ENCODE peak calls at places on chromosome 13, in six cellular contexts. K is choroid plexus epithelial cell, C is ovary, B is NCI-H1436, W is pancreas, E is adrenal gland. S is an unnamed sample.

GRCh38 chr13:41905600-41906254 is 55.2 kb downstream of the VWA8 start:
- DNase-seq in W (no peak), C (no peak), E (no peak), B (peak), K (peak), S (peak)

GRCh38 chr13:60590775-60591174 is 193.8 kb downstream of the TDRD3 start:
- DNase-seq in C (no peak), K (no peak), E (no peak), B (no peak), W (no peak), S (no peak)

GRCh38 chr13:98853791-98854191 is 101.3 kb upstream of the SLC15A1 start:
- DNase-seq in E (no peak), B (no peak), K (peak), W (no peak), C (no peak), S (no peak)

GRCh38 chr13:46386426-46386995 is 541 bp downstream of the RUBCNL start:
- DNase-seq in C (no peak), W (no peak), E (no peak), B (no peak), K (no peak), S (no peak)

GRCh38 chr13:20588529-20589110 is 21.7 kb downstream of the IFT88 start:
- DNase-seq in E (no peak), K (no peak), B (no peak), C (no peak), W (no peak), S (no peak)

GRCh38 chr13:97695684-97696083 is 257.8 kb upstream of the IPO5 start:
- DNase-seq in B (no peak), C (no peak), W (no peak), E (no peak), K (no peak), S (no peak)

GRCh38 chr13:114110091-114110829 is 22.2 kb downstream of the RASA3 start:
- DNase-seq in B (no peak), E (peak), W (no peak), C (no peak), K (peak), S (peak)

GRCh38 chr13:98927954-98928927 is 49.6 kb downstream of the DOCK9 start:
- DNase-seq in E (no peak), C (no peak), K (peak), B (no peak), W (no peak), S (no peak)

GRCh38 chr13:21638319-21639282 is 32.3 kb upstream of the FGF9 start:
- DNase-seq in E (peak), W (no peak), C (no peak), B (no peak), K (peak), S (peak)

GRCh38 chr13:30791354-30791921 is 56.1 kb downstream of the ALOX5AP start:
- DNase-seq in E (no peak), B (no peak), W (no peak), K (peak), C (no peak), S (no peak)

GRCh38 chr13:23399254-23399796 is 34.2 kb downstream of the SACS start:
- DNase-seq in C (no peak), K (no peak), E (no peak), W (no peak), B (no peak), S (no peak)

GRCh38 chr13:74987124-74987690 is 494.8 kb downstream of the TBC1D4 start:
- DNase-seq in B (no peak), K (no peak), C (no peak), E (no peak), W (no peak), S (no peak)